ENCODE peak calls at places on chromosomes 13 and 19, in eight cellular contexts. One of them, this sample, is unnamed.
A peak's percentile ranks its signal among the peaks of the same experiment; 100 is the strongest.

GRCh38 chr13:42593719-42594012 is 19.7 kb downstream of the TNFSF11 start:
- DNase-seq in stromal cell of bone marrow: no peak
- DNase-seq in adrenal gland: no peak
- DNase-seq in left colon: no peak
- DNase-seq in HEK293T: no peak
- DNase-seq in GM23338: no peak
- DNase-seq in activated CD8-positive, alpha-beta memory T cell treated with anti-CD3 and anti-CD28 coated beads, Interleukin-2, amount 10 ng/mL, durations not matched to agents 7 days and 5 days: no peak
- DNase-seq in right lobe of liver: no peak
- DNase-seq in this sample: no peak

GRCh38 chr19:35248310-35249145 is at the start of gene LSR:
- DNase-seq in stromal cell of bone marrow: no peak
- DNase-seq in adrenal gland: peak; percentile 80
- DNase-seq in left colon: peak; percentile 92
- DNase-seq in HEK293T: peak; percentile 84
- DNase-seq in GM23338: peak; percentile 98
- DNase-seq in activated CD8-positive, alpha-beta memory T cell treated with anti-CD3 and anti-CD28 coated beads, Interleukin-2, amount 10 ng/mL, durations not matched to agents 7 days and 5 days: peak; percentile 83
- DNase-seq in right lobe of liver: peak; percentile 96
- DNase-seq in this sample: peak; percentile 97

GRCh38 chr13:98447881-98448641 is 128.8 kb downstream of the STK24 start:
- DNase-seq in stromal cell of bone marrow: no peak
- DNase-seq in adrenal gland: peak; percentile 71
- DNase-seq in left colon: peak; percentile 55
- DNase-seq in HEK293T: peak; percentile 51
- DNase-seq in GM23338: peak; percentile 95
- DNase-seq in activated CD8-positive, alpha-beta memory T cell treated with anti-CD3 and anti-CD28 coated beads, Interleukin-2, amount 10 ng/mL, durations not matched to agents 7 days and 5 days: no peak
- DNase-seq in right lobe of liver: no peak
- DNase-seq in this sample: no peak

GRCh38 chr13:60838581-60838980 is 441.6 kb downstream of the TDRD3 start:
- DNase-seq in stromal cell of bone marrow: no peak
- DNase-seq in adrenal gland: no peak
- DNase-seq in left colon: no peak
- DNase-seq in HEK293T: no peak
- DNase-seq in GM23338: no peak
- DNase-seq in activated CD8-positive, alpha-beta memory T cell treated with anti-CD3 and anti-CD28 coated beads, Interleukin-2, amount 10 ng/mL, durations not matched to agents 7 days and 5 days: no peak
- DNase-seq in right lobe of liver: no peak
- DNase-seq in this sample: no peak

GRCh38 chr13:52348081-52348480 is 57.9 kb downstream of the THSD1 start:
- DNase-seq in stromal cell of bone marrow: peak; percentile 81
- DNase-seq in adrenal gland: no peak
- DNase-seq in left colon: no peak
- DNase-seq in HEK293T: no peak
- DNase-seq in GM23338: no peak
- DNase-seq in activated CD8-positive, alpha-beta memory T cell treated with anti-CD3 and anti-CD28 coated beads, Interleukin-2, amount 10 ng/mL, durations not matched to agents 7 days and 5 days: no peak
- DNase-seq in right lobe of liver: no peak
- DNase-seq in this sample: no peak

GRCh38 chr13:30892966-30893365 is 13.1 kb upstream of the MEDAG start:
- DNase-seq in stromal cell of bone marrow: no peak
- DNase-seq in adrenal gland: no peak
- DNase-seq in left colon: no peak
- DNase-seq in HEK293T: peak; percentile 77
- DNase-seq in GM23338: peak; percentile 87
- DNase-seq in activated CD8-positive, alpha-beta memory T cell treated with anti-CD3 and anti-CD28 coated beads, Interleukin-2, amount 10 ng/mL, durations not matched to agents 7 days and 5 days: no peak
- DNase-seq in right lobe of liver: no peak
- DNase-seq in this sample: no peak

GRCh38 chr13:35598790-35599369 is 122.4 kb upstream of the MAB21L1 start:
- DNase-seq in stromal cell of bone marrow: no peak
- DNase-seq in adrenal gland: no peak
- DNase-seq in left colon: no peak
- DNase-seq in HEK293T: no peak
- DNase-seq in GM23338: no peak
- DNase-seq in activated CD8-positive, alpha-beta memory T cell treated with anti-CD3 and anti-CD28 coated beads, Interleukin-2, amount 10 ng/mL, durations not matched to agents 7 days and 5 days: no peak
- DNase-seq in right lobe of liver: no peak
- DNase-seq in this sample: no peak

GRCh38 chr19:35318679-35319448 is 10.1 kb upstream of the CD22 start:
- DNase-seq in stromal cell of bone marrow: peak; percentile 68
- DNase-seq in adrenal gland: peak; percentile 98
- DNase-seq in left colon: no peak
- DNase-seq in HEK293T: no peak
- DNase-seq in GM23338: no peak
- DNase-seq in activated CD8-positive, alpha-beta memory T cell treated with anti-CD3 and anti-CD28 coated beads, Interleukin-2, amount 10 ng/mL, durations not matched to agents 7 days and 5 days: no peak
- DNase-seq in right lobe of liver: no peak
- DNase-seq in this sample: peak; percentile 34

GRCh38 chr19:30284209-30284608 is 88.0 kb upstream of the ZNF536 start:
- DNase-seq in stromal cell of bone marrow: no peak
- DNase-seq in adrenal gland: no peak
- DNase-seq in left colon: no peak
- DNase-seq in HEK293T: no peak
- DNase-seq in GM23338: no peak
- DNase-seq in activated CD8-positive, alpha-beta memory T cell treated with anti-CD3 and anti-CD28 coated beads, Interleukin-2, amount 10 ng/mL, durations not matched to agents 7 days and 5 days: no peak
- DNase-seq in right lobe of liver: no peak
- DNase-seq in this sample: no peak

GRCh38 chr19:41934849-41935374 is 6.7 kb upstream of the ERFL start:
- DNase-seq in stromal cell of bone marrow: no peak
- DNase-seq in adrenal gland: peak; percentile 76
- DNase-seq in left colon: peak; percentile 84
- DNase-seq in HEK293T: peak; percentile 79
- DNase-seq in GM23338: peak; percentile 92
- DNase-seq in activated CD8-positive, alpha-beta memory T cell treated with anti-CD3 and anti-CD28 coated beads, Interleukin-2, amount 10 ng/mL, durations not matched to agents 7 days and 5 days: peak; percentile 84
- DNase-seq in right lobe of liver: no peak
- DNase-seq in this sample: peak; percentile 66

GRCh38 chr19:19457691-19458090 is 52.2 kb downstream of the GATAD2A start:
- DNase-seq in stromal cell of bone marrow: no peak
- DNase-seq in adrenal gland: no peak
- DNase-seq in left colon: no peak
- DNase-seq in HEK293T: no peak
- DNase-seq in GM23338: no peak
- DNase-seq in activated CD8-positive, alpha-beta memory T cell treated with anti-CD3 and anti-CD28 coated beads, Interleukin-2, amount 10 ng/mL, durations not matched to agents 7 days and 5 days: no peak
- DNase-seq in right lobe of liver: no peak
- DNase-seq in this sample: no peak

GRCh38 chr19:49925486-49925885 is 3.5 kb upstream of the ATF5 start:
- DNase-seq in stromal cell of bone marrow: no peak
- DNase-seq in adrenal gland: no peak
- DNase-seq in left colon: no peak
- DNase-seq in HEK293T: no peak
- DNase-seq in GM23338: no peak
- DNase-seq in activated CD8-positive, alpha-beta memory T cell treated with anti-CD3 and anti-CD28 coated beads, Interleukin-2, amount 10 ng/mL, durations not matched to agents 7 days and 5 days: no peak
- DNase-seq in right lobe of liver: no peak
- DNase-seq in this sample: no peak

GRCh38 chr19:3690551-3691371 is 9.5 kb downstream of the PIP5K1C start:
- DNase-seq in stromal cell of bone marrow: no peak
- DNase-seq in adrenal gland: no peak
- DNase-seq in left colon: no peak
- DNase-seq in HEK293T: no peak
- DNase-seq in GM23338: no peak
- DNase-seq in activated CD8-positive, alpha-beta memory T cell treated with anti-CD3 and anti-CD28 coated beads, Interleukin-2, amount 10 ng/mL, durations not matched to agents 7 days and 5 days: no peak
- DNase-seq in right lobe of liver: no peak
- DNase-seq in this sample: no peak

GRCh38 chr13:30774214-30774730 is 38.9 kb downstream of the ALOX5AP start:
- DNase-seq in stromal cell of bone marrow: no peak
- DNase-seq in adrenal gland: no peak
- DNase-seq in left colon: no peak
- DNase-seq in HEK293T: no peak
- DNase-seq in GM23338: no peak
- DNase-seq in activated CD8-positive, alpha-beta memory T cell treated with anti-CD3 and anti-CD28 coated beads, Interleukin-2, amount 10 ng/mL, durations not matched to agents 7 days and 5 days: peak; percentile 71
- DNase-seq in right lobe of liver: no peak
- DNase-seq in this sample: no peak

GRCh38 chr13:19169496-19169895 is 12.1 kb downstream of the TUBA3C start:
- DNase-seq in stromal cell of bone marrow: no peak
- DNase-seq in adrenal gland: no peak
- DNase-seq in left colon: no peak
- DNase-seq in HEK293T: no peak
- DNase-seq in GM23338: no peak
- DNase-seq in activated CD8-positive, alpha-beta memory T cell treated with anti-CD3 and anti-CD28 coated beads, Interleukin-2, amount 10 ng/mL, durations not matched to agents 7 days and 5 days: no peak
- DNase-seq in right lobe of liver: no peak
- DNase-seq in this sample: no peak

GRCh38 chr19:1098177-1099051 is 3.2 kb upstream of the POLR2E start:
- DNase-seq in stromal cell of bone marrow: no peak
- DNase-seq in adrenal gland: no peak
- DNase-seq in left colon: peak; percentile 32
- DNase-seq in HEK293T: no peak
- DNase-seq in GM23338: no peak
- DNase-seq in activated CD8-positive, alpha-beta memory T cell treated with anti-CD3 and anti-CD28 coated beads, Interleukin-2, amount 10 ng/mL, durations not matched to agents 7 days and 5 days: no peak
- DNase-seq in right lobe of liver: peak; percentile 94
- DNase-seq in this sample: peak; percentile 37

GRCh38 chr13:77079902-77080413 is 53.0 kb upstream of the FBXL3 start:
- DNase-seq in stromal cell of bone marrow: no peak
- DNase-seq in adrenal gland: no peak
- DNase-seq in left colon: no peak
- DNase-seq in HEK293T: no peak
- DNase-seq in GM23338: no peak
- DNase-seq in activated CD8-positive, alpha-beta memory T cell treated with anti-CD3 and anti-CD28 coated beads, Interleukin-2, amount 10 ng/mL, durations not matched to agents 7 days and 5 days: no peak
- DNase-seq in right lobe of liver: no peak
- DNase-seq in this sample: no peak

GRCh38 chr19:49073514-49074378 is 1.2 kb upstream of the KCNA7 start:
- DNase-seq in stromal cell of bone marrow: no peak
- DNase-seq in adrenal gland: no peak
- DNase-seq in left colon: no peak
- DNase-seq in HEK293T: peak; percentile 70
- DNase-seq in GM23338: peak; percentile 67
- DNase-seq in activated CD8-positive, alpha-beta memory T cell treated with anti-CD3 and anti-CD28 coated beads, Interleukin-2, amount 10 ng/mL, durations not matched to agents 7 days and 5 days: no peak
- DNase-seq in right lobe of liver: no peak
- DNase-seq in this sample: no peak

GRCh38 chr13:41231025-41231677 is 32.2 kb downstream of the MTRF1 start:
- DNase-seq in stromal cell of bone marrow: no peak
- DNase-seq in adrenal gland: no peak
- DNase-seq in left colon: no peak
- DNase-seq in HEK293T: no peak
- DNase-seq in GM23338: no peak
- DNase-seq in activated CD8-positive, alpha-beta memory T cell treated with anti-CD3 and anti-CD28 coated beads, Interleukin-2, amount 10 ng/mL, durations not matched to agents 7 days and 5 days: no peak
- DNase-seq in right lobe of liver: no peak
- DNase-seq in this sample: no peak

GRCh38 chr19:18023596-18024212 is 15.7 kb downstream of the ARRDC2 start:
- DNase-seq in stromal cell of bone marrow: peak; percentile 58
- DNase-seq in adrenal gland: peak; percentile 90
- DNase-seq in left colon: peak; percentile 73
- DNase-seq in HEK293T: no peak
- DNase-seq in GM23338: no peak
- DNase-seq in activated CD8-positive, alpha-beta memory T cell treated with anti-CD3 and anti-CD28 coated beads, Interleukin-2, amount 10 ng/mL, durations not matched to agents 7 days and 5 days: no peak
- DNase-seq in right lobe of liver: peak; percentile 88
- DNase-seq in this sample: peak; percentile 76